ENCODE peak calls at places on chromosomes 5 and 9, in five cellular contexts. C, P, G, I and B are unnamed samples.

GRCh38 chr5:151107738-151108520 is 27.1 kb upstream of the TNIP1 start:
- ATAC-seq in P (no peak), G (peak; percentile 68), I (no peak), C (no peak), B (peak; percentile 58)

GRCh38 chr9:88998911-88999310 is 7.6 kb downstream of the S1PR3 start:
- ATAC-seq in I (no peak), C (no peak), G (peak; percentile 53), P (no peak), B (peak; percentile 81)

GRCh38 chr5:178125253-178125916 is 5.4 kb upstream of the RMND5B start:
- ATAC-seq in C (no peak), I (no peak), P (no peak), G (no peak), B (peak; percentile 23)

GRCh38 chr5:31900296-31900865 is 261.4 kb downstream of the PDZD2 start:
- ATAC-seq in G (no peak), C (no peak), I (no peak), P (no peak), B (no peak)

GRCh38 chr9:96172797-96173196 is 129.2 kb downstream of the HSD17B3 start:
- ATAC-seq in I (no peak), C (no peak), G (no peak), P (no peak), B (no peak)

GRCh38 chr5:43312699-43313034 is 545 bp downstream of the HMGCS1 start:
- ATAC-seq in P (peak; percentile 8), I (peak; percentile 33), C (peak; percentile 12), G (peak; percentile 12), B (no peak)

GRCh38 chr5:64417390-64417789 is 88.4 kb upstream of the RGS7BP start:
- ATAC-seq in I (peak; percentile 30), C (no peak), G (peak; percentile 67), P (peak; percentile 61), B (no peak)

GRCh38 chr5:148973455-148973854 is 89.4 kb downstream of the SH3TC2 start:
- ATAC-seq in P (no peak), I (no peak), G (no peak), C (no peak), B (no peak)

GRCh38 chr9:94150890-94151660 is 66.8 kb downstream of the PTPDC1 start:
- ATAC-seq in I (no peak), G (no peak), C (no peak), P (peak; percentile 68), B (no peak)

GRCh38 chr5:51347704-51348103 is 35.5 kb upstream of the ISL1 start:
- ATAC-seq in I (no peak), G (no peak), C (no peak), P (no peak), B (no peak)

GRCh38 chr9:83473488-83473971 is 64.7 kb downstream of the FRMD3 start:
- ATAC-seq in G (no peak), P (no peak), I (peak; percentile 95), C (no peak), B (no peak)

GRCh38 chr9:124366476-124367220 is 48.6 kb downstream of the PSMB7 start:
- ATAC-seq in C (peak; percentile 32), P (no peak), G (no peak), I (no peak), B (no peak)

GRCh38 chr5:162939962-162940361 is 497.4 kb upstream of the CCNG1 start:
- ATAC-seq in P (no peak), C (no peak), I (no peak), G (no peak), B (no peak)

GRCh38 chr9:95024097-95024671 is 293.3 kb downstream of the FANCC start:
- ATAC-seq in I (no peak), C (peak; percentile 27), G (no peak), P (peak; percentile 72), B (no peak)

GRCh38 chr9:18799420-18799819 is 233.6 kb downstream of the SAXO1 start:
- ATAC-seq in P (no peak), C (no peak), I (no peak), G (no peak), B (no peak)

GRCh38 chr9:113578877-113579269 is 115.3 kb downstream of the RGS3 start:
- ATAC-seq in C (peak; percentile 62), I (peak; percentile 72), P (no peak), G (peak; percentile 39), B (peak; percentile 13)

GRCh38 chr5:137470921-137471220 is 28.3 kb downstream of the SPOCK1 start:
- ATAC-seq in C (no peak), P (no peak), G (no peak), I (no peak), B (no peak)

GRCh38 chr5:72122619-72123018 is 15.3 kb downstream of the MAP1B start:
- ATAC-seq in I (no peak), P (no peak), G (no peak), C (no peak), B (no peak)

GRCh38 chr5:72117281-72117680 is 10.0 kb downstream of the MAP1B start:
- ATAC-seq in G (no peak), P (no peak), C (no peak), I (no peak), B (no peak)

GRCh38 chr5:72123764-72124163 is 16.5 kb downstream of the MAP1B start:
- ATAC-seq in G (no peak), C (no peak), I (no peak), P (no peak), B (no peak)

GRCh38 chr5:72121753-72122445 is 14.6 kb downstream of the MAP1B start:
- ATAC-seq in P (no peak), G (no peak), C (no peak), I (no peak), B (no peak)

DNA sequence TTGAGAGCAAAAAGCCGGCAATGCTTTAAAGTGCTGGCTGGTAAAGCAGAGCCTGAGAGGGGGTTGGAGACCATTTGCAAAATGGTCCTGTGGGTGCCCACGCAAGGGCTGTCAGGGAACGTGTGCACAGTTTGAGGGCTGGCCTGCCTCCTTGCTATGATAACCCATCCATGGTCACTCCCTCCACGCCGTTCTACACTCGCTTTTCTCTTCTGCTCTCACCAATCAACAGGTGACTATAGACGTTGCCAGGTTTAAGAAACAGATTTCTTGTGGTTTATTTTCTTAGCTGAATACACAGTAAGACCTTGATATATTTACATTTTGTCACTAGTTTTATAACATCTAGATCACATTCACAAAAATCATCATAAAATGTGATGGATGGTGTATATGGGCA is 13.8 kb downstream of the MAP1B start:
- ATAC-seq in C (no peak), I (no peak), G (no peak), P (no peak), B (no peak)
- TF ChIP-seq EP300 in C (no peak), I (no peak), G (no peak), P (no peak), B (no peak)

GRCh38 chr5:78912085-78912771 is 72.9 kb downstream of the ARSB start:
- ATAC-seq in C (no peak), I (peak; percentile 67), P (no peak), G (no peak), B (no peak)
- TF ChIP-seq POLR2AphosphoS5 in C (no peak), I (no peak), P (no peak), G (no peak), B (no peak)

GRCh38 chr9:27054125-27054524 is 48.7 kb upstream of the LRRC19 start:
- ATAC-seq in G (no peak), C (no peak), I (no peak), P (no peak), B (no peak)

GRCh38 chr9:27054841-27055240 is 49.4 kb upstream of the LRRC19 start:
- ATAC-seq in P (peak; percentile 82), I (no peak), G (no peak), C (no peak), B (no peak)

GRCh38 chr9:27059406-27059805 is 49.6 kb upstream of the TEK start:
- ATAC-seq in G (no peak), I (no peak), P (no peak), C (no peak), B (no peak)

GRCh38 chr9:27053369-27054057 is 48.0 kb upstream of the LRRC19 start:
- ATAC-seq in G (peak; percentile 57), P (no peak), I (no peak), C (no peak), B (peak; percentile 22)
- H3K27ac ChIP-seq in G (peak overlapping the region; percentile 28), P (no peak overlapping the region), I (no peak overlapping the region), C (no peak overlapping the region), B (no peak overlapping the region)

DNA sequence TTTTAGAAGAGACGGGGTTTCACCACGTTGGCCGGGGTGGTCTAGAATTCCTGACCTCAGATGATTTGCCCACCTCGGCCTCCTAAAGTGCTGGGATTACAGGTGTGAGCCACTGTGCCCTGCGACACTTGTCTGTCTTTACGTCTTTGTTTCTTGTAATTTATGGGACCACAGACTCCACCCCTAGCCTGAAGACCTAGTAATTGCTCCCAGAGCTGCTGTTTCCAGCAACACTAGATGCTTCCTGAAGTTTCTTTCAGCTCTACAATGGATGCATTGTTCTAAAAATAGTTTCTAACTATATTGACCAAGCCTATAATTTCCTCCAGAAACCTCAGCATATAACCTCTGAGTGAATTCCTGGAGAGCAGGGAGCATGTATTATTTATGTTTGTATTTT is 13.9 kb downstream of the GCNT1 start:
- ATAC-seq in C (no peak), I (no peak), G (no peak), P (no peak), B (no peak)
- TF ChIP-seq EP300 in C (no peak), I (no peak), G (no peak), P (no peak), B (no peak)

GRCh38 chr5:34499001-34499734 is 157.0 kb upstream of the RAI14 start:
- ATAC-seq in I (peak; percentile 95), G (peak; percentile 63), P (no peak), C (no peak), B (peak; percentile 78)
- TF ChIP-seq POLR2AphosphoS5 in I (no peak), G (no peak), P (no peak), C (no peak), B (peak; percentile 71)